ENCODE peak calls at places on chromosome 10, in four cellular contexts. One of them, this sample, is unnamed.

GRCh38 chr10:68562666-68563522 is 2.8 kb downstream of the TET1 start:
- DNase-seq in HepG2: no peak
- DNase-seq in GM12878: no peak
- DNase-seq in K562: peak
- DNase-seq in this sample: no peak

GRCh38 chr10:45456822-45457221 is 82.8 kb downstream of the ALOX5 start:
- DNase-seq in K562: no peak
- DNase-seq in GM12878: no peak
- DNase-seq in HepG2: no peak
- DNase-seq in this sample: no peak

GRCh38 chr10:43074827-43075611 is 1.9 kb upstream of the RET start:
- DNase-seq in K562: no peak
- DNase-seq in GM12878: no peak
- DNase-seq in HepG2: no peak
- DNase-seq in this sample: no peak

GRCh38 chr10:126933116-126933515 is 27.9 kb downstream of the DOCK1 start:
- DNase-seq in HepG2: no peak
- DNase-seq in GM12878: no peak
- DNase-seq in K562: no peak
- DNase-seq in this sample: no peak

GRCh38 chr10:601356-601963 is 88.0 kb downstream of the DIP2C start:
- DNase-seq in HepG2: no peak
- DNase-seq in GM12878: no peak
- DNase-seq in K562: no peak
- DNase-seq in this sample: no peak

GRCh38 chr10:5732141-5732540 is 47.5 kb downstream of the TASOR2 start:
- DNase-seq in GM12878: no peak
- DNase-seq in K562: no peak
- DNase-seq in HepG2: no peak
- DNase-seq in this sample: no peak

GRCh38 chr10:78963074-78964034 is 105.4 kb upstream of the ZMIZ1 start:
- DNase-seq in GM12878: no peak
- DNase-seq in K562: no peak
- DNase-seq in HepG2: no peak
- DNase-seq in this sample: no peak

GRCh38 chr10:60524541-60524940 is 134.9 kb upstream of the ANK3 start:
- DNase-seq in K562: no peak
- DNase-seq in GM12878: no peak
- DNase-seq in HepG2: no peak
- DNase-seq in this sample: no peak

GRCh38 chr10:10734356-10735064 is 283.2 kb upstream of the CELF2 start:
- DNase-seq in HepG2: no peak
- DNase-seq in K562: no peak
- DNase-seq in GM12878: no peak
- DNase-seq in this sample: no peak

GRCh38 chr10:5545778-5546710 is 21.3 kb downstream of the CALML3 start:
- DNase-seq in K562: peak
- DNase-seq in GM12878: no peak
- DNase-seq in HepG2: no peak
- DNase-seq in this sample: no peak

GRCh38 chr10:58969578-58969977 is 206.9 kb upstream of the PHYHIPL start:
- DNase-seq in HepG2: no peak
- DNase-seq in GM12878: no peak
- DNase-seq in K562: no peak
- DNase-seq in this sample: no peak

DNA sequence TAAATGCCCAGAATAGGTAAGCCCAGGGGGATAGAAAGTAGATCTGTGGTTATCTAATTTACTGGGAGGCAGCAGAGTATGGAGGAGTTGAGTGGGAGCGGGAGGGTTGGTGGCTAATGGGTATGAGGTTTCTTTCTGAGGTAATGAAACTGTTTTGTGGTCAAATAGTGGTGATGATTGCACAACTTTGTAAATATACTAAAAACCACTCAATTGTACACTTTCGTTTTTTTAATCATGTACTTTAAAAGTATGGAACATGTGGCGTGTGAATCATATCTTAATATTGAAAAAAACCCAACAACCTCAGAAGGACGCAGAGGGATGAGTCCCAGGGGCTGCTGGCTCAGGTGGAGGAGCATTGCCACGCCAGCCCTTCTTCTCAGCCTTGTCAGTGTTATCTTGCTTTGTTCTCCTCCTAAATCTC is 118.1 kb downstream of the WDR11 start:
- DNase-seq in K562: no peak
- DNase-seq in HepG2: no peak
- DNase-seq in GM12878: peak
- DNase-seq in this sample: no peak
- TF ChIP-seq CREB1 in K562: no peak
- TF ChIP-seq CREB1 in HepG2: no peak
- TF ChIP-seq CREB1 in GM12878: peak
- TF ChIP-seq CREB1 in this sample: no peak

DNA sequence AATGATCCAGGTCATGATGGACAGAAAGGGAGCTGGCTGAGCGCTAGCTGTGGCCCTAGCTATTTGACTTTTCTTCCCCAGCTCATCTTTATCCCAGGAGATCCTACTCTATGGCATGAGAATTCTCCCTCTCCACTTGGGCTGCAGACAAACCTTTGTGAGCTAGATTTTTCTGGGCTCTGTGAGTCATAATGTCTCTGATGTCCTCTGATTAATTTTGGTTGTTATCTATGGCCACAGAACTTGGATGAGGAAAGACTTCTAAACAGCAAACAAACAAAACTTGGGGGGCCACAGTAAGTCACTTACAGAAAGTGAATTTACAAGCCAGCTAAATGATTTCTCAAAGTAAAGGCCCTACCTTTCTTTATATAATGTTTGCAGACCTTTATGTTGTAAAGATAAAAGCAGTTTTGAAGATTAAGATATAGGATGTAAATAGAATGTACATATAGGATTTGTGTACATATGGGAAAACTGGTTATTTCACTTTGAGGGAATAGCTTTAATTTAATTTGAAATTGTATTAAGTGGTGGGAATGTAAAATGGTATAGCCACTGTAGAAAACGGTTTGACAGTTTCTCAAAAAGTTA is 10.4 kb downstream of the ABLIM1 start:
- DNase-seq in GM12878: no peak
- DNase-seq in K562: no peak
- DNase-seq in HepG2: no peak
- DNase-seq in this sample: no peak
- TF ChIP-seq CEBPB in GM12878: no peak
- TF ChIP-seq CEBPB in K562: no peak
- TF ChIP-seq CEBPB in HepG2: no peak
- TF ChIP-seq CEBPB in this sample: no peak

GRCh38 chr10:97612386-97612785 is 20.9 kb downstream of the MORN4 start:
- DNase-seq in K562: peak
- DNase-seq in GM12878: no peak
- DNase-seq in HepG2: peak
- DNase-seq in this sample: no peak
- TF ChIP-seq CREB1 in K562: no peak
- TF ChIP-seq CREB1 in GM12878: no peak
- TF ChIP-seq CREB1 in HepG2: no peak
- TF ChIP-seq CREB1 in this sample: no peak

GRCh38 chr10:110764378-110764777 is 107.3 kb upstream of the PDCD4 start:
- DNase-seq in HepG2: no peak
- DNase-seq in K562: no peak
- DNase-seq in GM12878: no peak
- DNase-seq in this sample: no peak

GRCh38 chr10:110759523-110759922 is 112.2 kb upstream of the PDCD4 start:
- DNase-seq in HepG2: no peak
- DNase-seq in GM12878: no peak
- DNase-seq in K562: no peak
- DNase-seq in this sample: no peak

GRCh38 chr10:110762849-110763211 is 108.9 kb upstream of the PDCD4 start:
- DNase-seq in HepG2: no peak
- DNase-seq in GM12878: no peak
- DNase-seq in K562: no peak
- DNase-seq in this sample: no peak

GRCh38 chr10:110764793-110765512 is 106.8 kb upstream of the PDCD4 start:
- DNase-seq in HepG2: no peak
- DNase-seq in GM12878: no peak
- DNase-seq in K562: peak
- DNase-seq in this sample: no peak

GRCh38 chr10:110762109-110762848 is 109.4 kb upstream of the PDCD4 start:
- DNase-seq in K562: no peak
- DNase-seq in HepG2: no peak
- DNase-seq in GM12878: no peak
- DNase-seq in this sample: no peak
- TF ChIP-seq CEBPB in K562: no peak
- TF ChIP-seq CEBPB in HepG2: no peak
- TF ChIP-seq CEBPB in GM12878: no peak
- TF ChIP-seq CEBPB in this sample: no peak

GRCh38 chr10:44384601-44385422 is at the start of gene CXCL12:
- DNase-seq in K562: no peak
- DNase-seq in GM12878: no peak
- DNase-seq in HepG2: no peak
- DNase-seq in this sample: no peak

GRCh38 chr10:44382981-44383748 is 1.7 kb downstream of the CXCL12 start:
- DNase-seq in K562: no peak
- DNase-seq in HepG2: no peak
- DNase-seq in GM12878: no peak
- DNase-seq in this sample: no peak

GRCh38 chr10:44385423-44385725 is 477 bp upstream of the CXCL12 start:
- DNase-seq in HepG2: no peak
- DNase-seq in GM12878: no peak
- DNase-seq in K562: no peak
- DNase-seq in this sample: no peak

GRCh38 chr10:44382131-44382858 is 2.6 kb downstream of the CXCL12 start:
- DNase-seq in HepG2: no peak
- DNase-seq in GM12878: no peak
- DNase-seq in K562: no peak
- DNase-seq in this sample: no peak

GRCh38 chr10:44383749-44384600 is 922 bp downstream of the CXCL12 start:
- DNase-seq in K562: no peak
- DNase-seq in GM12878: no peak
- DNase-seq in HepG2: no peak
- DNase-seq in this sample: peak
- TF ChIP-seq CREB1 in K562: no peak
- TF ChIP-seq CREB1 in GM12878: no peak
- TF ChIP-seq CREB1 in HepG2: no peak
- TF ChIP-seq CREB1 in this sample: no peak

GRCh38 chr10:32077896-32078295 is 21.7 kb upstream of the KIF5B start:
- DNase-seq in K562: no peak
- DNase-seq in HepG2: peak
- DNase-seq in GM12878: no peak
- DNase-seq in this sample: no peak
- TF ChIP-seq CEBPB in K562: no peak
- TF ChIP-seq CEBPB in HepG2: no peak
- TF ChIP-seq CEBPB in GM12878: no peak
- TF ChIP-seq CEBPB in this sample: no peak

GRCh38 chr10:51685768-51686167 is 13.6 kb downstream of the CSTF2T start:
- DNase-seq in HepG2: no peak
- DNase-seq in GM12878: no peak
- DNase-seq in K562: no peak
- DNase-seq in this sample: no peak
- TF ChIP-seq CREB1 in HepG2: no peak
- TF ChIP-seq CREB1 in GM12878: no peak
- TF ChIP-seq CREB1 in K562: no peak
- TF ChIP-seq CREB1 in this sample: no peak

This sample was measured in H1.